ENCODE peak calls at places on chromosomes 16 and 17, in ten cellular contexts. Q, Z, N, I, B, D, S, A, W and V are unnamed samples.

GRCh38 chr17:74646231-74646630 is 22.7 kb upstream of the CD300E start:
- DNase-seq in Q (peak), Z (no peak), N (no peak), I (peak), B (no peak), D (no peak), S (no peak), A (no peak), W (no peak), V (no peak)

GRCh38 chr16:79001156-79001997 is 599.2 kb downstream of the MAF start:
- DNase-seq in Q (no peak), Z (no peak), N (no peak), I (no peak), B (no peak), D (no peak), S (no peak), A (no peak), W (no peak), V (no peak)

GRCh38 chr16:30076276-30076791 is 540 bp downstream of the PPP4C start:
- DNase-seq in Q (no peak), Z (no peak), N (no peak), I (no peak), B (no peak), D (no peak), S (no peak), A (no peak), W (no peak), V (no peak)

GRCh38 chr17:68248199-68248825 is 469 bp downstream of the AMZ2 start:
- DNase-seq in Q (no peak), Z (no peak), N (no peak), I (no peak), B (peak), D (no peak), S (peak), A (no peak), W (peak), V (no peak)

GRCh38 chr16:72198021-72198420 is 26.1 kb upstream of the PMFBP1 start:
- DNase-seq in Q (no peak), Z (peak), N (no peak), I (peak), B (peak), D (no peak), S (peak), A (peak), W (no peak), V (no peak)

GRCh38 chr17:71412803-71413202 is 708.0 kb upstream of the SOX9 start:
- DNase-seq in Q (peak), Z (peak), N (no peak), I (no peak), B (peak), D (no peak), S (no peak), A (no peak), W (peak), V (no peak)

GRCh38 chr17:78892936-78893379 is 10.0 kb downstream of the CEP295NL start:
- DNase-seq in Q (no peak), Z (no peak), N (no peak), I (no peak), B (no peak), D (no peak), S (no peak), A (no peak), W (no peak), V (no peak)

GRCh38 chr17:13256545-13256944 is 238.7 kb upstream of the ELAC2 start:
- DNase-seq in Q (no peak), Z (no peak), N (no peak), I (no peak), B (no peak), D (no peak), S (no peak), A (no peak), W (no peak), V (no peak)

GRCh38 chr17:17018612-17019429 is 23.4 kb upstream of the MPRIP start:
- DNase-seq in Q (no peak), Z (no peak), N (peak), I (no peak), B (no peak), D (no peak), S (no peak), A (no peak), W (peak), V (no peak)

GRCh38 chr16:20897253-20897896 is 2.8 kb downstream of the DCUN1D3 start:
- DNase-seq in Q (no peak), Z (no peak), N (peak), I (no peak), B (peak), D (no peak), S (no peak), A (no peak), W (peak), V (no peak)

GRCh38 chr16:57284206-57284951 is at the start of gene PLLP:
- DNase-seq in Q (no peak), Z (no peak), N (peak), I (peak), B (no peak), D (no peak), S (no peak), A (no peak), W (peak), V (no peak)

GRCh38 chr17:21392257-21392656 is 16.1 kb downstream of the KCNJ12 start:
- DNase-seq in Q (no peak), Z (no peak), N (no peak), I (no peak), B (no peak), D (no peak), S (no peak), A (no peak), W (no peak), V (no peak)

GRCh38 chr17:50274945-50275221 is 617 bp downstream of the TMEM92 start:
- DNase-seq in Q (no peak), Z (no peak), N (no peak), I (no peak), B (no peak), D (no peak), S (peak), A (no peak), W (no peak), V (no peak)

GRCh38 chr17:35726609-35727460 is 4.6 kb upstream of the RASL10B start:
- DNase-seq in Q (no peak), Z (peak), N (peak), I (no peak), B (peak), D (no peak), S (peak), A (peak), W (peak), V (no peak)

GRCh38 chr17:16304832-16305231 is 48.4 kb downstream of the CENPV start:
- DNase-seq in Q (no peak), Z (no peak), N (peak), I (peak), B (peak), D (no peak), S (no peak), A (no peak), W (peak), V (no peak)

GRCh38 chr17:40720904-40721303 is 17.4 kb upstream of the KRT24 start:
- DNase-seq in Q (no peak), Z (no peak), N (no peak), I (no peak), B (no peak), D (no peak), S (no peak), A (no peak), W (no peak), V (no peak)

GRCh38 chr16:87470332-87470731 is 22.5 kb downstream of the ZCCHC14 start:
- DNase-seq in Q (no peak), Z (no peak), N (no peak), I (no peak), B (no peak), D (no peak), S (no peak), A (no peak), W (no peak), V (no peak)

GRCh38 chr16:5025171-5025632 is 8.5 kb downstream of the NAGPA start:
- DNase-seq in Q (no peak), Z (no peak), N (peak), I (no peak), B (no peak), D (no peak), S (peak), A (peak), W (no peak), V (no peak)

GRCh38 chr17:21249086-21249795 is 4.0 kb downstream of the NATD1 start:
- DNase-seq in Q (no peak), Z (no peak), N (no peak), I (no peak), B (no peak), D (no peak), S (no peak), A (no peak), W (no peak), V (no peak)

GRCh38 chr16:68400924-68401460 is 47.3 kb downstream of the SMPD3 start:
- DNase-seq in Q (no peak), Z (no peak), N (no peak), I (no peak), B (no peak), D (no peak), S (no peak), A (no peak), W (no peak), V (no peak)
- TF ChIP-seq CTCF in Q (no peak), Z (no peak), N (no peak), I (no peak), B (no peak), D (no peak), S (no peak), A (no peak), W (no peak), V (no peak)

DNA sequence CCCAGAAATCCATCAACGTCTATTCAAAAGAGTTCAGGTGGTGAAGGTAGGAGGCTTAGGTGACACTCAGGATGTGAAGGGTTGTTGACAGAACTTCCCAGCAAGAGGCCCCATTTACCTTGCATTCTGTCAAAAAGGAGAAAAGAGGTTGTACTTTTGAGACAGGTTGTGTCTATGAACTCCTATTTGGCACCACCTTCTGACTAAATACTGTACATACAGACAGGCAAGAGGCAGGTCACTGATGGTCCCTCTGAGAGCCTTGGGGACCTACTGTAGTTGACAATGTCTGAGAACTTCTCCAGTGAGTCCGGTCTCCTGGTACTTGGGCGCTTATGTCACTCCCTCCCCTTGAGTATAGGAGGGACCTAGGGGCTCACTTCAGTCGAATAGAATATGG is 479.3 kb upstream of the ZFHX3 start:
- DNase-seq in Q (no peak), Z (no peak), N (no peak), I (no peak), B (no peak), D (no peak), S (no peak), A (no peak), W (no peak), V (no peak)
- TF ChIP-seq CTCF in Q (no peak), Z (no peak), N (peak), I (no peak), B (no peak), D (no peak), S (no peak), A (no peak), W (no peak), V (peak)

DNA sequence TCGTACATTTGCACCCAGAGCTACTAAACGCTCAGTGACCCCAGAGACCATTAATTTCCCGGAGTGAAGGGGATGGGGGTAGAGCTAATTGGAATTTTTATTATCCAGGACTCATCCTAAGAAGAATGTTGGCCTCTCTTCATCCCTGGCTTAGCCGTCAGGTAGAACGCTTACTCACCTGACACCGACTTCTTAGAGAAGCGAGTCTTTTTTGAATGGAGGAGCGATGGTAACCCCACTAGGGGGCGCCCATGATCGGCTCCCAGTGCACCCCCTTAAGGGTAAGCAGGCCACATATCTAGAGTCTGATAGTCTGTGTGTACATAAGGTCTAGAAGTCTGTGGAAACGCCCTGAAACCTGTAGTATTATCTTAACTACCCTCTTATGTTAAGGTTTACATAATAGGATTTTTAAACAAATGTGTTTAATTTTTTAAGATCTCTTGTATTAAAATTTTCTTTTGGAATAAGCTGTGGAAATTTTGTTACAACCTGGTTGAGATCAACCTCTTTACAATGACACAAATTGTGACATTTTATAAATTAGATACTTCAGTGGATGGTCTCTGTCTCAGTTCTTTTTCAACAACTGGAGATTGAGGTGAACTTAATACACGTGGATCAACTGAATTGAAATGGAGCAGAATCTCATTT is 229.8 kb downstream of the CPPED1 start:
- DNase-seq in Q (peak), Z (no peak), N (peak), I (peak), B (peak), D (no peak), S (no peak), A (peak), W (no peak), V (no peak)
- TF ChIP-seq CTCF in Q (peak), Z (peak), N (peak), I (peak), B (peak), D (peak), S (no peak), A (no peak), W (no peak), V (peak)

DNA sequence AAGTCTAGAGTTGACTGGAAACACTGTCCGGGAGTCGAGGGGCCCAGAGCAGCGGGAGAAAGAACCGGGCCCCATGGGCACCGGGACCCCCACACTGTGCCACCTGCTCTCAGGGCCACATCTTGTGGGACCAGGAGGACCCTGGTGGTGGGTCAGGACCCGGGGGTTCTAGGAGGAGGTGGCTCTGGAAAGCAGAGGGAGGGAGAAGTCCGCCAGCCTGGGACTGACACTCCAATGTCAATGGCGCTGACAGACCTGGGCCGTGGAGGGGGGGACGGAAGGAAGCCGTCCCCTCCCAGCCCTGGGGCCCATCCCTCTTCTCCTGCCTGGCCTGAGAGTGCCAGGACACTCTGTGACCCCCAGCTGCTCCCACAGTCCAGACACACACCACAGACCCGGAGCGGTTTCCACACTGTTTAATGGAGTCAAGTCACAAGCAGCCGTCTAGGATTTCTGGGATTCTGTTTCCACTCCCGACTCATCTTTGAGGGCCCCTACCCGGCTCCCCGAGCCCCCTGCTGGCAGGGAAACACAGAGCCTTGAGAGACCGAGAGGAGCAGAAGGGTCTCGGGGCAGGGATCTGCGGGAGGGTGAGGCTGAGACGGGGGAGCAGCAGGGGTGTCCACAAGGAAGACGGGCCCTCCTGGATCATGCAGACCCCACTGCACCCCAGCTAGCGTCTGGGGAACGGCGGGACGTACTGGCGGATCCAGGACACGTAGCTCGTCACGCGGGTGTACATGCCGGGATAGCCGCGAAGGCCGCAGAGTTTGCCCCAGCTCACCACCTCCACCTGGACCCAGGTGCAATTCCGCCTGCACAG is 23.6 kb upstream of the UBE2I start:
- DNase-seq in Q (no peak), Z (no peak), N (no peak), I (no peak), B (no peak), D (no peak), S (no peak), A (no peak), W (no peak), V (no peak)
- TF ChIP-seq CTCF in Q (peak), Z (no peak), N (no peak), I (peak), B (no peak), D (no peak), S (no peak), A (no peak), W (no peak), V (no peak)

DNA sequence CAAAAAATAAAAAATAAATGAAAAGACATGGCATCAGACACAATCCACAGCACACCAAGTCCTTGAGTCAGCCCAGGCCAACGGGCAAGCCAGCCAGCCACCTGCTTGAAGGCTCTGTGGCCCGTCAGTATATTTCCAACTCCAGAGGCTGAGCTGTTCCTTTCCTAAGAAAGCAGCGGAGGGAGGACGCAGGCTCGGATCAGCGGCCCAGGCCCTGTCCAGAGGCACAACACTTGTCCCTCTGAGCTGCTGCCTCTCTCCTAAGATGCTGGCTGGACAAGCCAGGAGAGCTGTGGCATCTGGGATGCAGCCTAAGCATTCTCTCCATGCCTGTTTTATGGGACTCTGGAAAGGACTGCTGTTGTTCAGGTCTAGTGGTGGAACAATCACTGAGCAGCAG is 14.8 kb upstream of the NLRC3 start:
- DNase-seq in Q (no peak), Z (no peak), N (no peak), I (no peak), B (no peak), D (no peak), S (no peak), A (no peak), W (no peak), V (no peak)
- TF ChIP-seq CTCF in Q (no peak), Z (no peak), N (no peak), I (no peak), B (no peak), D (no peak), S (no peak), A (no peak), W (no peak), V (no peak)

GRCh38 chr16:80433617-80434016 is 107.2 kb upstream of the DYNLRB2 start:
- DNase-seq in Q (no peak), Z (no peak), N (no peak), I (no peak), B (no peak), D (no peak), S (no peak), A (no peak), W (peak), V (no peak)

GRCh38 chr16:80440691-80441090 is 100.1 kb upstream of the DYNLRB2 start:
- DNase-seq in Q (no peak), Z (no peak), N (no peak), I (no peak), B (no peak), D (no peak), S (no peak), A (no peak), W (no peak), V (no peak)

GRCh38 chr16:80436510-80436909 is 104.3 kb upstream of the DYNLRB2 start:
- DNase-seq in Q (no peak), Z (no peak), N (no peak), I (no peak), B (no peak), D (no peak), S (no peak), A (no peak), W (no peak), V (no peak)

GRCh38 chr16:80441935-80442334 is 98.9 kb upstream of the DYNLRB2 start:
- DNase-seq in Q (no peak), Z (no peak), N (no peak), I (no peak), B (no peak), D (no peak), S (no peak), A (no peak), W (no peak), V (no peak)

GRCh38 chr16:80437707-80438106 is 103.1 kb upstream of the DYNLRB2 start:
- DNase-seq in Q (no peak), Z (no peak), N (no peak), I (no peak), B (no peak), D (no peak), S (no peak), A (no peak), W (no peak), V (no peak)
- TF ChIP-seq CTCF in Q (no peak), Z (no peak), N (no peak), I (no peak), B (no peak), D (no peak), S (no peak), A (no peak), W (no peak), V (no peak)

DNA sequence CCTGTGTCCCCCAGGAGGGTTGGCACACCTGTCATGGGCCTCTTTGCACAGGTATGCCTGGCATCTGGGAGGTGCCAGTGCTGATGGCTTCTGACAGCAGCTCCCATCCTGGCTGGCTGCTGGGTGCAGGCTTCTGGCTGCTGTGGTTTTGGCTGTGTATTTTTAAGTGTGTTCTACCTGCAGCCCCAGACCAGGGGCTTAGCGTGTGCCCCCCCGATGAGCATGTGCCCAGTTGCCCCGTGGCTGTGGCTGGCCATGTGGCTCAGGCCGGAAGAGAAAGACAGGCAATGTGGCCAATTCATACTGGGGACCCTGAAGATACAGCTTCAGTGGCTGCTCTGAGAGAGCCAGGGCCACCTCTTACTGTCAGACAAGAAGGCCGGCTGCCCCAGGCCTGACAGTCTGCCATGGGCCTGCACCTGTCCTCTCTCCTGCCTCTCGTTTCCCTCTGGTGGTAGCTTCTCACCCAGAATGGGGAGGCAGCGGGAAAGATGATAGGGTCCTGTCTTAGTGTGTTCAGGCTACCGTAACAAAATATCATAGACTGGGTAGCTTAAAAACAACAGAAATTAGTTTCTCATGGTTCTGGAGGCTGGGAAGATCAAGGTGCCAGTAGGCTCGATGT is 37.6 kb upstream of the LGALS9 start:
- DNase-seq in Q (no peak), Z (no peak), N (no peak), I (no peak), B (no peak), D (no peak), S (no peak), A (no peak), W (no peak), V (no peak)
- TF ChIP-seq CTCF in Q (no peak), Z (no peak), N (no peak), I (no peak), B (no peak), D (no peak), S (no peak), A (no peak), W (no peak), V (no peak)

GRCh38 chr16:8905168-8905762 is 23.1 kb downstream of the LITAFD start:
- DNase-seq in Q (peak), Z (no peak), N (no peak), I (peak), B (peak), D (no peak), S (no peak), A (no peak), W (peak), V (no peak)
- TF ChIP-seq CTCF in Q (peak), Z (peak), N (peak), I (peak), B (peak), D (no peak), S (no peak), A (no peak), W (peak), V (peak)